ENCODE peak calls at places on chromosomes 6 and 20, in ten cellular contexts. L is GM12865; N is tibial artery; V is CD8-positive, alpha-beta T cell; Y is H7; R is GM06990; K is small intestine; T is OCI-LY7; S is coronary artery; Z is neural progenitor cell. A is an unnamed sample.

GRCh38 chr6:61585504-61585903 is 700.5 kb downstream of the KHDRBS2 start:
- DNase-seq in L (no peak), N (no peak), V (no peak), Y (no peak), R (no peak), K (no peak), T (no peak), S (no peak), Z (no peak), A (no peak)

GRCh38 chr20:17533396-17533795 is 2.2 kb upstream of the BFSP1 start:
- DNase-seq in L (peak; percentile 58), N (no peak), V (no peak), Y (peak; percentile 77), R (no peak), K (peak; percentile 45), T (peak; percentile 39), S (no peak), Z (peak; percentile 71), A (no peak)

GRCh38 chr6:72760130-72760793 is 138.4 kb downstream of the KCNQ5 start:
- DNase-seq in L (no peak), N (no peak), V (no peak), Y (no peak), R (no peak), K (no peak), T (no peak), S (no peak), Z (no peak), A (no peak)

GRCh38 chr6:166905505-166906134 is 50.7 kb downstream of the RNASET2 start:
- DNase-seq in L (no peak), N (no peak), V (no peak), Y (no peak), R (no peak), K (no peak), T (no peak), S (no peak), Z (no peak), A (no peak)

GRCh38 chr20:5215592-5216304 is 88.9 kb downstream of the CDS2 start:
- DNase-seq in L (no peak), N (no peak), V (no peak), Y (no peak), R (no peak), K (no peak), T (no peak), S (no peak), Z (no peak), A (peak; percentile 12)

GRCh38 chr6:13554929-13555333 is 19.5 kb upstream of the SIRT5 start:
- DNase-seq in L (no peak), N (no peak), V (no peak), Y (peak; percentile 80), R (no peak), K (no peak), T (no peak), S (no peak), Z (peak; percentile 66), A (no peak)

GRCh38 chr6:22098623-22099022 is 198.2 kb downstream of the PRL start:
- DNase-seq in L (no peak), N (no peak), V (no peak), Y (no peak), R (no peak), K (no peak), T (no peak), S (no peak), Z (no peak), A (no peak)

GRCh38 chr6:161947371-161947770 is 673.5 kb upstream of the AGPAT4 start:
- DNase-seq in L (no peak), N (no peak), V (no peak), Y (peak; percentile 53), R (no peak), K (no peak), T (no peak), S (no peak), Z (no peak), A (no peak)

GRCh38 chr20:62818592-62819493 is 2.0 kb downstream of the COL9A3 start:
- DNase-seq in L (no peak), N (no peak), V (no peak), Y (peak; percentile 82), R (no peak), K (no peak), T (no peak), S (no peak), Z (no peak), A (no peak)

DNA sequence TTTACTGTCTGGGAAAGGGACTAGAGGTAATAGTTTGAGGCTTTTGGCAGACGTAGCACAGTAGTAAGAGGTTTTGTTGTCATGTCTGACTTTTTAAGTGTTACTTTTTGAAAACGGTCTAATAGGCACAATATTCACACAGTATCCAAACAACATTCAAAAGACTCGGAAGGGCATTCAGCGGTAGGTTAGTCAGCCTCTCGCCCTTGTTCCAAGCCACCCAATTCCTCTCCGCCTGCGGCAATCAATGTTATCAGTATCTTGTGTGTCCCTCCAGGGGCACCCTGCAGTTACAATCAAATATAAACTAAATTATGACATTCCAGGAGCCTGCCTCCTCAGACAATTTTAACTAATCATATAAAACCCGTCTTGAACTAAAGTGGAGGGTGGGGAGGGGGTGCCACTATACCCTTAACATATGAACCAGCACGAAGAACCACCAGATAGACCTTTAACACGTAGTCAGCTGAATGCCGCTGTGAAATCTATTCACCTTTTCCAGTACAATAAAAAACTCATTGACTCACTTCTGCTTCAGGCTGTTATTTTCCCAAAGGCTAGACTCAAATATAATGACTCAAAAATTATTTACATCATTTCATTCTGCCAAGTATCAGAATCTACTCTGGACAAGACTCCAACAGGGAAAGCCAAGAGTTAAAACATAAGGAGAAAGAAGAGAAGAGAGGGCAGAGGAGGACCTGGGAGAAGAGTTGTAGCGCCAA is 1.7 kb downstream of the TENT5A start:
- DNase-seq in L (no peak), N (no peak), V (no peak), Y (no peak), R (no peak), K (peak; percentile 32), T (no peak), S (no peak), Z (peak; percentile 16), A (no peak)
- H3K4me3 ChIP-seq in L (peak overlapping the region; percentile 82), N (peak overlapping the region; percentile 73), V (peak overlapping the region; percentile 97), Y (peak overlapping the region; percentile 74), R (peak overlapping the region; percentile 81), K (peak overlapping the region; percentile 82), T (no peak overlapping the region), S (peak overlapping the region; percentile 90), Z (peak overlapping the region; percentile 73), A (peak overlapping the region; percentile 87)

GRCh38 chr6:34512738-34513115 is 43.4 kb downstream of the SPDEF start:
- DNase-seq in L (no peak), N (no peak), V (no peak), Y (peak; percentile 47), R (no peak), K (no peak), T (no peak), S (no peak), Z (no peak), A (no peak)

GRCh38 chr6:34514593-34515472 is 41.3 kb downstream of the SPDEF start:
- DNase-seq in L (no peak), N (no peak), V (no peak), Y (peak; percentile 95), R (no peak), K (no peak), T (no peak), S (no peak), Z (peak; percentile 92), A (peak; percentile 12)

GRCh38 chr6:34515473-34516387 is 40.4 kb downstream of the SPDEF start:
- DNase-seq in L (no peak), N (no peak), V (no peak), Y (peak; percentile 53), R (no peak), K (no peak), T (no peak), S (no peak), Z (no peak), A (no peak)

GRCh38 chr6:34513628-34514027 is 42.5 kb downstream of the SPDEF start:
- DNase-seq in L (no peak), N (no peak), V (no peak), Y (peak; percentile 80), R (no peak), K (no peak), T (no peak), S (no peak), Z (peak; percentile 70), A (no peak)

DNA sequence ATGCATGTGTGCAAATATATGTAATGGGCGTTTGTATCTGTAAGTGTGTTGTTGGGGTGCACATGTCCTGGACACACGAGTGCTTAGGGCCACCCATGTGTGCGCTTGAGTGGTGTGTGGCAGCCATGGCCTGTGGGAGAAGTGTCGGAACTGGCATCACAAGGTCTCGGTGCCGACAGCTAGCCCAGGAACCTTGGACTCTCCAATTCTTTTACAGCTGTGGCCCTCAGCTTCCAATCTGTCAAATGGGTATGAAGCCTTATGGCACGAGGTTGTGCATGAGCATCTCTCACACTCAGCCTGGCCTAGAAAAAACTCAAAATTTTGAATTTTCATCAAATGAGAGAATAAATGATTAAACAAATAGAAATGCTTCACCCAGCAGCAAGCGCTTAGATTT is 42.0 kb downstream of the SPDEF start:
- DNase-seq in L (no peak), N (no peak), V (no peak), Y (peak; percentile 25), R (no peak), K (no peak), T (no peak), S (no peak), Z (no peak), A (no peak)
- H3K4me3 ChIP-seq in L (no peak overlapping the region), N (no peak overlapping the region), V (no peak overlapping the region), Y (peak overlapping the region; percentile 56), R (no peak overlapping the region), K (no peak overlapping the region), T (no peak overlapping the region), S (no peak overlapping the region), Z (peak overlapping the region; percentile 52), A (no peak overlapping the region)

GRCh38 chr6:134171517-134171916 is 119.1 kb upstream of the SLC2A12 start:
- DNase-seq in L (no peak), N (no peak), V (no peak), Y (no peak), R (no peak), K (peak; percentile 21), T (no peak), S (no peak), Z (no peak), A (no peak)

GRCh38 chr6:134170844-134171243 is 118.4 kb upstream of the SLC2A12 start:
- DNase-seq in L (no peak), N (no peak), V (no peak), Y (no peak), R (no peak), K (peak; percentile 23), T (no peak), S (no peak), Z (peak; percentile 10), A (no peak)

GRCh38 chr6:134172020-134172766 is 119.8 kb upstream of the SLC2A12 start:
- DNase-seq in L (no peak), N (no peak), V (no peak), Y (no peak), R (no peak), K (no peak), T (no peak), S (no peak), Z (no peak), A (no peak)

GRCh38 chr6:134168580-134169223 is 116.3 kb upstream of the SLC2A12 start:
- DNase-seq in L (no peak), N (no peak), V (no peak), Y (no peak), R (no peak), K (peak; percentile 20), T (no peak), S (no peak), Z (no peak), A (no peak)

GRCh38 chr6:134169881-134170486 is 117.6 kb upstream of the SLC2A12 start:
- DNase-seq in L (no peak), N (no peak), V (no peak), Y (no peak), R (no peak), K (peak; percentile 18), T (no peak), S (no peak), Z (no peak), A (no peak)
- H3K4me3 ChIP-seq in L (no peak overlapping the region), N (peak overlapping the region; percentile 16), V (no peak overlapping the region), Y (no peak overlapping the region), R (no peak overlapping the region), K (peak overlapping the region; percentile 25), T (no peak overlapping the region), S (peak overlapping the region; percentile 78), Z (no peak overlapping the region), A (peak overlapping the region; percentile 98)

GRCh38 chr6:164006459-164006858 is 591.9 kb downstream of the QKI start:
- DNase-seq in L (no peak), N (no peak), V (no peak), Y (no peak), R (no peak), K (no peak), T (no peak), S (no peak), Z (no peak), A (no peak)
- H3K4me3 ChIP-seq in L (no peak overlapping the region), N (no peak overlapping the region), V (no peak overlapping the region), Y (no peak overlapping the region), R (no peak overlapping the region), K (no peak overlapping the region), T (no peak overlapping the region), S (no peak overlapping the region), Z (no peak overlapping the region), A (no peak overlapping the region)